ENCODE peak calls at places on chromosome 1, in seven cellular contexts. Y, S, J, G, Z, W and R are unnamed samples.

GRCh38 chr1:8342325-8342724 is 24.4 kb downstream of the SLC45A1 start:
- DNase-seq in Y (peak; percentile 66), S (no peak), J (no peak), G (no peak), Z (no peak), W (no peak), R (no peak)

GRCh38 chr1:154186852-154187501 is 4.9 kb downstream of the TPM3 start:
- DNase-seq in Y (no peak), S (no peak), J (no peak), G (no peak), Z (no peak), W (no peak), R (no peak)

GRCh38 chr1:174953657-174954435 is 45.9 kb upstream of the CACYBP start:
- DNase-seq in Y (no peak), S (no peak), J (no peak), G (no peak), Z (no peak), W (peak; percentile 71), R (no peak)

GRCh38 chr1:89546082-89546889 is 21.7 kb downstream of the LRRC8B start:
- DNase-seq in Y (no peak), S (peak; percentile 37), J (no peak), G (no peak), Z (no peak), W (no peak), R (peak; percentile 10)

GRCh38 chr1:24321150-24321549 is 2.0 kb downstream of the GRHL3 start:
- DNase-seq in Y (no peak), S (no peak), J (no peak), G (peak; percentile 57), Z (no peak), W (no peak), R (no peak)

GRCh38 chr1:206540044-206540758 is 32.9 kb downstream of the RASSF5 start:
- DNase-seq in Y (no peak), S (peak; percentile 61), J (no peak), G (no peak), Z (no peak), W (no peak), R (no peak)

GRCh38 chr1:197967066-197967465 is 49.9 kb downstream of the LHX9 start:
- DNase-seq in Y (peak; percentile 5), S (no peak), J (no peak), G (no peak), Z (no peak), W (no peak), R (peak; percentile 71)

GRCh38 chr1:34850382-34850781 is 9.2 kb downstream of the SMIM12 start:
- DNase-seq in Y (no peak), S (no peak), J (no peak), G (no peak), Z (no peak), W (no peak), R (no peak)

GRCh38 chr1:43522776-43523480 is 7.8 kb upstream of the PTPRF start:
- DNase-seq in Y (peak; percentile 97), S (peak; percentile 45), J (no peak), G (no peak), Z (no peak), W (no peak), R (peak; percentile 86)

GRCh38 chr1:100719490-100719889 is at the start of gene VCAM1:
- DNase-seq in Y (no peak), S (no peak), J (no peak), G (no peak), Z (no peak), W (no peak), R (no peak)

GRCh38 chr1:12696658-12697057 is 19.3 kb upstream of the AADACL3 start:
- DNase-seq in Y (no peak), S (no peak), J (no peak), G (no peak), Z (no peak), W (no peak), R (no peak)

GRCh38 chr1:240854367-240854766 is 242.4 kb upstream of the GREM2 start:
- DNase-seq in Y (peak; percentile 32), S (peak; percentile 78), J (peak; percentile 9), G (no peak), Z (no peak), W (no peak), R (peak; percentile 81)

GRCh38 chr1:48793863-48794262 is 17.2 kb upstream of the BEND5 start:
- DNase-seq in Y (no peak), S (no peak), J (no peak), G (no peak), Z (no peak), W (no peak), R (no peak)

GRCh38 chr1:33045814-33046213 is 9.1 kb upstream of the AK2 start:
- DNase-seq in Y (peak; percentile 14), S (no peak), J (no peak), G (no peak), Z (no peak), W (no peak), R (no peak)

GRCh38 chr1:21623411-21623961 is 45.7 kb downstream of the RAP1GAP start:
- DNase-seq in Y (no peak), S (no peak), J (peak; percentile 2), G (no peak), Z (no peak), W (no peak), R (no peak)

GRCh38 chr1:170617595-170618215 is 46.2 kb upstream of the PRRX1 start:
- DNase-seq in Y (no peak), S (peak; percentile 27), J (no peak), G (no peak), Z (no peak), W (no peak), R (no peak)

GRCh38 chr1:53332833-53333232 is 5.0 kb upstream of the LRP8 start:
- DNase-seq in Y (no peak), S (no peak), J (no peak), G (no peak), Z (peak; percentile 2), W (no peak), R (no peak)

GRCh38 chr1:211839106-211839505 is 8.5 kb upstream of the LPGAT1 start:
- DNase-seq in Y (no peak), S (no peak), J (no peak), G (no peak), Z (no peak), W (no peak), R (no peak)

GRCh38 chr1:67942269-67942668 is 108.2 kb downstream of the DIRAS3 start:
- DNase-seq in Y (no peak), S (peak; percentile 66), J (no peak), G (no peak), Z (no peak), W (no peak), R (no peak)

GRCh38 chr1:181251001-181251712 is 162.7 kb downstream of the IER5 start:
- DNase-seq in Y (peak; percentile 73), S (peak; percentile 88), J (no peak), G (no peak), Z (no peak), W (no peak), R (peak; percentile 90)

GRCh38 chr1:221714227-221715116 is 27.4 kb downstream of the DUSP10 start:
- DNase-seq in Y (no peak), S (no peak), J (peak; percentile 89), G (no peak), Z (no peak), W (peak; percentile 82), R (no peak)

GRCh38 chr1:27406354-27406665 is 13.9 kb downstream of the GPR3 start:
- DNase-seq in Y (no peak), S (no peak), J (no peak), G (no peak), Z (no peak), W (no peak), R (no peak)

GRCh38 chr1:22970096-22970495 is 2.6 kb downstream of the LACTBL1 start:
- DNase-seq in Y (no peak), S (no peak), J (no peak), G (no peak), Z (no peak), W (no peak), R (no peak)

GRCh38 chr1:186715887-186716809 is 35.9 kb upstream of the PTGS2 start:
- DNase-seq in Y (peak; percentile 47), S (no peak), J (peak; percentile 56), G (no peak), Z (no peak), W (no peak), R (no peak)

GRCh38 chr1:54327386-54328116 is 78.6 kb downstream of the SSBP3 start:
- DNase-seq in Y (peak; percentile 34), S (peak; percentile 27), J (no peak), G (no peak), Z (no peak), W (no peak), R (no peak)

GRCh38 chr1:72166426-72166825 is 115.9 kb downstream of the NEGR1 start:
- DNase-seq in Y (no peak), S (no peak), J (no peak), G (no peak), Z (no peak), W (no peak), R (no peak)

GRCh38 chr1:203597386-203598040 is 29.1 kb upstream of the ATP2B4 start:
- DNase-seq in Y (no peak), S (no peak), J (no peak), G (no peak), Z (no peak), W (no peak), R (no peak)

GRCh38 chr1:236033336-236033735 is 31.6 kb downstream of the NID1 start:
- DNase-seq in Y (no peak), S (no peak), J (no peak), G (no peak), Z (no peak), W (no peak), R (no peak)

GRCh38 chr1:94544706-94545490 is 3.3 kb upstream of the F3 start:
- DNase-seq in Y (peak; percentile 85), S (peak; percentile 90), J (no peak), G (no peak), Z (no peak), W (no peak), R (peak; percentile 46)

GRCh38 chr1:48492392-48492791 is 20.4 kb upstream of the SPATA6 start:
- DNase-seq in Y (no peak), S (no peak), J (no peak), G (no peak), Z (no peak), W (no peak), R (no peak)

GRCh38 chr1:92795166-92795565 is 10.3 kb upstream of the EVI5 start:
- DNase-seq in Y (no peak), S (peak; percentile 78), J (no peak), G (no peak), Z (no peak), W (no peak), R (no peak)

GRCh38 chr1:60978421-60979357 is 103.7 kb upstream of the NFIA start:
- DNase-seq in Y (peak; percentile 39), S (peak; percentile 65), J (peak; percentile 58), G (peak; percentile 60), Z (peak; percentile 16), W (peak; percentile 18), R (no peak)

GRCh38 chr1:17281775-17282181 is 26.2 kb upstream of the PADI4 start:
- DNase-seq in Y (no peak), S (no peak), J (no peak), G (no peak), Z (no peak), W (no peak), R (no peak)

GRCh38 chr1:27571439-27572018 is 32.4 kb downstream of the AHDC1 start:
- DNase-seq in Y (no peak), S (no peak), J (no peak), G (no peak), Z (no peak), W (no peak), R (no peak)

GRCh38 chr1:215631489-215631888 is 64.4 kb downstream of the KCTD3 start:
- DNase-seq in Y (peak; percentile 46), S (peak; percentile 7), J (no peak), G (no peak), Z (no peak), W (peak; percentile 48), R (peak; percentile 95)

GRCh38 chr1:203116048-203116810 is 11.3 kb upstream of the ADORA1 start:
- DNase-seq in Y (no peak), S (no peak), J (no peak), G (peak; percentile 37), Z (no peak), W (no peak), R (no peak)

GRCh38 chr1:55217226-55217996 is 2.2 kb upstream of the USP24 start:
- DNase-seq in Y (no peak), S (no peak), J (peak; percentile 10), G (no peak), Z (no peak), W (no peak), R (peak; percentile 13)